ENCODE peak calls at places on chromosome X, in five cellular contexts. One of them, this sample, is unnamed.
A peak's percentile ranks its signal among the peaks of the same experiment; 100 is the strongest.

GRCh38 chrX:86887341-86887740 is 630.3 kb upstream of the KLHL4 start:
- DNase-seq in brain microvascular endothelial cell: no peak
- DNase-seq in mammary epithelial cell: no peak
- DNase-seq in AG09309: no peak
- DNase-seq in PC-3: no peak
- DNase-seq in this sample: no peak

GRCh38 chrX:101550825-101551767 is 749 bp downstream of the ARMCX1 start:
- DNase-seq in PC-3: no peak
- DNase-seq in AG09309: no peak
- DNase-seq in brain microvascular endothelial cell: peak; percentile 15
- DNase-seq in mammary epithelial cell: peak; percentile 4
- DNase-seq in this sample: no peak

GRCh38 chrX:120299928-120300327 is 11.3 kb downstream of the TMEM255A start:
- DNase-seq in brain microvascular endothelial cell: no peak
- DNase-seq in AG09309: no peak
- DNase-seq in mammary epithelial cell: peak; percentile 19
- DNase-seq in PC-3: peak; percentile 6
- DNase-seq in this sample: no peak

GRCh38 chrX:139167282-139167681 is 363.3 kb upstream of the F9 start:
- DNase-seq in brain microvascular endothelial cell: no peak
- DNase-seq in AG09309: no peak
- DNase-seq in mammary epithelial cell: no peak
- DNase-seq in PC-3: no peak
- DNase-seq in this sample: no peak

GRCh38 chrX:34624416-34624815 is 32.7 kb downstream of the TMEM47 start:
- DNase-seq in AG09309: no peak
- DNase-seq in brain microvascular endothelial cell: no peak
- DNase-seq in PC-3: no peak
- DNase-seq in mammary epithelial cell: no peak
- DNase-seq in this sample: peak; percentile 59

GRCh38 chrX:53357799-53358530 is 64.5 kb downstream of the SMC1A start:
- DNase-seq in AG09309: no peak
- DNase-seq in PC-3: no peak
- DNase-seq in mammary epithelial cell: no peak
- DNase-seq in brain microvascular endothelial cell: peak; percentile 41
- DNase-seq in this sample: peak; percentile 9

GRCh38 chrX:39311646-39312045 is 510.4 kb downstream of the MID1IP1 start:
- DNase-seq in brain microvascular endothelial cell: no peak
- DNase-seq in mammary epithelial cell: no peak
- DNase-seq in PC-3: no peak
- DNase-seq in AG09309: no peak
- DNase-seq in this sample: no peak

GRCh38 chrX:1181131-1181530 is 31.3 kb downstream of the CRLF2 start:
- DNase-seq in mammary epithelial cell: no peak
- DNase-seq in PC-3: no peak
- DNase-seq in brain microvascular endothelial cell: no peak
- DNase-seq in AG09309: no peak
- DNase-seq in this sample: no peak

GRCh38 chrX:113986427-113986826 is 597.5 kb upstream of the HTR2C start:
- DNase-seq in mammary epithelial cell: no peak
- DNase-seq in PC-3: no peak
- DNase-seq in brain microvascular endothelial cell: no peak
- DNase-seq in AG09309: no peak
- DNase-seq in this sample: no peak

GRCh38 chrX:104136241-104137019 is 20.4 kb downstream of the SLC25A53 start:
- DNase-seq in brain microvascular endothelial cell: peak; percentile 73
- DNase-seq in AG09309: peak; percentile 79
- DNase-seq in mammary epithelial cell: peak; percentile 65
- DNase-seq in PC-3: peak; percentile 79
- DNase-seq in this sample: peak; percentile 90

GRCh38 chrX:104284407-104285000 is 29.8 kb upstream of the ESX1 start:
- DNase-seq in mammary epithelial cell: peak; percentile 15
- DNase-seq in PC-3: no peak
- DNase-seq in brain microvascular endothelial cell: no peak
- DNase-seq in AG09309: no peak
- DNase-seq in this sample: no peak

GRCh38 chrX:49040376-49040955 is 2.7 kb downstream of the TFE3 start:
- DNase-seq in brain microvascular endothelial cell: peak; percentile 17
- DNase-seq in PC-3: peak; percentile 35
- DNase-seq in AG09309: no peak
- DNase-seq in mammary epithelial cell: no peak
- DNase-seq in this sample: no peak

GRCh38 chrX:97897998-97898397 is 1014.3 kb downstream of the RPA4 start:
- DNase-seq in mammary epithelial cell: no peak
- DNase-seq in brain microvascular endothelial cell: no peak
- DNase-seq in AG09309: no peak
- DNase-seq in PC-3: no peak
- DNase-seq in this sample: no peak

GRCh38 chrX:44748014-44748413 is 95.8 kb upstream of the DUSP21 start:
- DNase-seq in AG09309: no peak
- DNase-seq in brain microvascular endothelial cell: peak; percentile 9
- DNase-seq in PC-3: peak; percentile 21
- DNase-seq in mammary epithelial cell: peak; percentile 57
- DNase-seq in this sample: no peak

GRCh38 chrX:7154040-7154597 is 6.2 kb upstream of the PUDP start:
- DNase-seq in AG09309: no peak
- DNase-seq in PC-3: no peak
- DNase-seq in mammary epithelial cell: no peak
- DNase-seq in brain microvascular endothelial cell: no peak
- DNase-seq in this sample: no peak

GRCh38 chrX:46485897-46486296 is 59.3 kb downstream of the ZNF674 start:
- DNase-seq in AG09309: no peak
- DNase-seq in mammary epithelial cell: no peak
- DNase-seq in brain microvascular endothelial cell: no peak
- DNase-seq in PC-3: no peak
- DNase-seq in this sample: no peak

GRCh38 chrX:137313627-137314026 is 252.3 kb upstream of the ZIC3 start:
- DNase-seq in PC-3: no peak
- DNase-seq in brain microvascular endothelial cell: no peak
- DNase-seq in mammary epithelial cell: no peak
- DNase-seq in AG09309: no peak
- DNase-seq in this sample: no peak

GRCh38 chrX:24515447-24515846 is 50.4 kb downstream of the PDK3 start:
- DNase-seq in AG09309: no peak
- DNase-seq in PC-3: no peak
- DNase-seq in mammary epithelial cell: no peak
- DNase-seq in brain microvascular endothelial cell: peak; percentile 5
- DNase-seq in this sample: peak; percentile 16

GRCh38 chrX:71619193-71619592 is 882 bp upstream of the CXCR3 start:
- DNase-seq in PC-3: no peak
- DNase-seq in mammary epithelial cell: no peak
- DNase-seq in brain microvascular endothelial cell: no peak
- DNase-seq in AG09309: no peak
- DNase-seq in this sample: no peak

GRCh38 chrX:86051741-86052140 is 4.4 kb upstream of the CHM start:
- DNase-seq in mammary epithelial cell: no peak
- DNase-seq in PC-3: no peak
- DNase-seq in brain microvascular endothelial cell: no peak
- DNase-seq in AG09309: no peak
- DNase-seq in this sample: peak; percentile 37

GRCh38 chrX:120463241-120463640 is 5.9 kb downstream of the LAMP2 start:
- DNase-seq in brain microvascular endothelial cell: no peak
- DNase-seq in PC-3: peak; percentile 12
- DNase-seq in mammary epithelial cell: peak; percentile 33
- DNase-seq in AG09309: no peak
- DNase-seq in this sample: peak; percentile 39

GRCh38 chrX:77785400-77785745 is 643 bp downstream of the ATRX start:
- DNase-seq in AG09309: no peak
- DNase-seq in brain microvascular endothelial cell: no peak
- DNase-seq in mammary epithelial cell: peak; percentile 16
- DNase-seq in PC-3: peak; percentile 30
- DNase-seq in this sample: no peak

GRCh38 chrX:12949927-12950656 is 24.8 kb upstream of the TMSB4X start:
- DNase-seq in brain microvascular endothelial cell: peak; percentile 87
- DNase-seq in PC-3: no peak
- DNase-seq in mammary epithelial cell: peak; percentile 93
- DNase-seq in AG09309: peak; percentile 84
- DNase-seq in this sample: no peak

GRCh38 chrX:76454456-76454927 is 27.0 kb downstream of the MAGEE1 start:
- DNase-seq in PC-3: peak; percentile 50
- DNase-seq in brain microvascular endothelial cell: peak; percentile 9
- DNase-seq in AG09309: no peak
- DNase-seq in mammary epithelial cell: peak; percentile 23
- DNase-seq in this sample: no peak

GRCh38 chrX:3461824-3462508 is 115.5 kb upstream of the MXRA5 start:
- DNase-seq in PC-3: no peak
- DNase-seq in mammary epithelial cell: no peak
- DNase-seq in AG09309: no peak
- DNase-seq in brain microvascular endothelial cell: no peak
- DNase-seq in this sample: no peak

GRCh38 chrX:72255445-72255844 is 16.6 kb upstream of the ERCC6L start:
- DNase-seq in brain microvascular endothelial cell: no peak
- DNase-seq in PC-3: no peak
- DNase-seq in AG09309: no peak
- DNase-seq in mammary epithelial cell: no peak
- DNase-seq in this sample: no peak

GRCh38 chrX:139930923-139931645 is 1.8 kb downstream of the ATP11C start:
- DNase-seq in AG09309: no peak
- DNase-seq in brain microvascular endothelial cell: no peak
- DNase-seq in PC-3: peak; percentile 34
- DNase-seq in mammary epithelial cell: peak; percentile 23
- DNase-seq in this sample: no peak

GRCh38 chrX:123590842-123591491 is 141.9 kb downstream of the THOC2 start:
- DNase-seq in brain microvascular endothelial cell: no peak
- DNase-seq in mammary epithelial cell: peak; percentile 32
- DNase-seq in AG09309: no peak
- DNase-seq in PC-3: peak; percentile 45
- DNase-seq in this sample: no peak

GRCh38 chrX:41491267-41492004 is 44.3 kb downstream of the NYX start:
- DNase-seq in mammary epithelial cell: peak; percentile 90
- DNase-seq in brain microvascular endothelial cell: peak; percentile 71
- DNase-seq in AG09309: peak; percentile 67
- DNase-seq in PC-3: peak; percentile 76
- DNase-seq in this sample: peak; percentile 86

GRCh38 chrX:30910124-30910860 is 21.2 kb upstream of the TAB3 start:
- DNase-seq in mammary epithelial cell: no peak
- DNase-seq in AG09309: no peak
- DNase-seq in brain microvascular endothelial cell: peak; percentile 24
- DNase-seq in PC-3: no peak
- DNase-seq in this sample: peak; percentile 51

GRCh38 chrX:108443065-108443464 is 3.4 kb downstream of the COL4A5 start:
- DNase-seq in mammary epithelial cell: no peak
- DNase-seq in brain microvascular endothelial cell: no peak
- DNase-seq in AG09309: no peak
- DNase-seq in PC-3: no peak
- DNase-seq in this sample: no peak

GRCh38 chrX:53440631-53441517 is 6.7 kb upstream of the HSD17B10 start:
- DNase-seq in brain microvascular endothelial cell: peak; percentile 24
- DNase-seq in PC-3: peak; percentile 72
- DNase-seq in AG09309: no peak
- DNase-seq in mammary epithelial cell: peak; percentile 72
- DNase-seq in this sample: no peak

GRCh38 chrX:5595570-5595969 is 633.1 kb downstream of the NLGN4X start:
- DNase-seq in PC-3: no peak
- DNase-seq in AG09309: no peak
- DNase-seq in mammary epithelial cell: no peak
- DNase-seq in brain microvascular endothelial cell: no peak
- DNase-seq in this sample: no peak

GRCh38 chrX:154013614-154014360 is 5.9 kb downstream of the IRAK1 start:
- DNase-seq in AG09309: no peak
- DNase-seq in mammary epithelial cell: no peak
- DNase-seq in brain microvascular endothelial cell: no peak
- DNase-seq in PC-3: peak; percentile 45
- DNase-seq in this sample: no peak

GRCh38 chrX:63475200-63475599 is 124.1 kb upstream of the SPIN4 start:
- DNase-seq in PC-3: no peak
- DNase-seq in mammary epithelial cell: no peak
- DNase-seq in brain microvascular endothelial cell: no peak
- DNase-seq in AG09309: no peak
- DNase-seq in this sample: no peak

GRCh38 chrX:105972690-105973386 is 65.7 kb downstream of the SERPINA7 start:
- DNase-seq in brain microvascular endothelial cell: no peak
- DNase-seq in mammary epithelial cell: no peak
- DNase-seq in PC-3: no peak
- DNase-seq in AG09309: no peak
- DNase-seq in this sample: no peak

GRCh38 chrX:68534696-68535095 is 35.8 kb downstream of the YIPF6 start:
- DNase-seq in PC-3: no peak
- DNase-seq in AG09309: no peak
- DNase-seq in mammary epithelial cell: no peak
- DNase-seq in brain microvascular endothelial cell: no peak
- DNase-seq in this sample: no peak

DNA sequence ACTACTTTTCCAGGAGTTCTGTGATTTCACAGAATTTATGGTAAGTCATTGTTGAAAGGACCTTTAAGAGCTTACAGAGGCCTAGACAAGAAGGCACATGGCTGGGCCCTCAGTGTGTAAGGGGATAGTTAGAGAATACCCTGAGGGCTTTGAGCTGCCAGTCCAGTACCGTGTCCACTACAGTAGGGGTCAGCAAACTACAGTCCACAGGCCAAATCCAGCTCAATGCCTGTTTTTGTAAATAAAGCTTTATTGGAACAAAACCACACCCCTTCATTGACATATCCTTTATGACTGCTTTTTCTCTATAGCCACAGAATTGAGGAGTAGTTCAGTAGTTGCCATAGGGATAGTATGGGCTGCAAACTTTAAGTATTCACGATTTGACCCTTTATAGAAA is 176.2 kb downstream of the MID1 start:
- DNase-seq in PC-3: no peak
- DNase-seq in mammary epithelial cell: no peak
- DNase-seq in brain microvascular endothelial cell: no peak
- DNase-seq in AG09309: no peak
- DNase-seq in this sample: no peak
- TF ChIP-seq CTCF in PC-3: peak; percentile 26
- TF ChIP-seq CTCF in mammary epithelial cell: no peak
- TF ChIP-seq CTCF in brain microvascular endothelial cell: peak; percentile 34
- TF ChIP-seq CTCF in AG09309: peak; percentile 15
- TF ChIP-seq CTCF in this sample: no peak

GRCh38 chrX:132615396-132616131 is 126.7 kb upstream of the MBNL3 start:
- DNase-seq in mammary epithelial cell: peak; percentile 37
- DNase-seq in AG09309: no peak
- DNase-seq in PC-3: peak; percentile 55
- DNase-seq in brain microvascular endothelial cell: peak; percentile 34
- DNase-seq in this sample: no peak
- TF ChIP-seq CTCF in mammary epithelial cell: peak; percentile 45
- TF ChIP-seq CTCF in AG09309: peak; percentile 49
- TF ChIP-seq CTCF in PC-3: peak; percentile 74
- TF ChIP-seq CTCF in brain microvascular endothelial cell: peak; percentile 64
- TF ChIP-seq CTCF in this sample: peak; percentile 38

GRCh38 chrX:65687367-65687766 is 19.9 kb downstream of the MSN start:
- DNase-seq in brain microvascular endothelial cell: no peak
- DNase-seq in PC-3: no peak
- DNase-seq in mammary epithelial cell: no peak
- DNase-seq in AG09309: no peak
- DNase-seq in this sample: no peak
- TF ChIP-seq CTCF in brain microvascular endothelial cell: no peak
- TF ChIP-seq CTCF in PC-3: no peak
- TF ChIP-seq CTCF in mammary epithelial cell: no peak
- TF ChIP-seq CTCF in AG09309: no peak
- TF ChIP-seq CTCF in this sample: no peak

GRCh38 chrX:124726881-124727280 is 380.5 kb downstream of the SH2D1A start:
- DNase-seq in brain microvascular endothelial cell: no peak
- DNase-seq in mammary epithelial cell: no peak
- DNase-seq in PC-3: no peak
- DNase-seq in AG09309: no peak
- DNase-seq in this sample: no peak
- TF ChIP-seq CTCF in brain microvascular endothelial cell: no peak
- TF ChIP-seq CTCF in mammary epithelial cell: no peak
- TF ChIP-seq CTCF in PC-3: no peak
- TF ChIP-seq CTCF in AG09309: no peak
- TF ChIP-seq CTCF in this sample: no peak

This sample was measured in astrocyte of the cerebellum.